ENCODE peak calls at places on chromosomes 16 and 17, in eight cellular contexts. U is fibroblast of mammary gland, I is MM.1S, J is right lobe of liver, P is colonic mucosa, H is heart right ventricle, S is suprapubic skin, F is K562. C is an unnamed sample.

GRCh38 chr17:43534909-43535308 is 11.2 kb downstream of the ETV4 start:
- DNase-seq in U (no peak), I (no peak), J (no peak), P (no peak), H (no peak), S (no peak), F (no peak), C (no peak)

GRCh38 chr17:54372071-54372720 is 528.5 kb upstream of the TOM1L1 start:
- DNase-seq in U (no peak), I (no peak), J (no peak), P (no peak), H (no peak), S (no peak), F (no peak), C (no peak)

GRCh38 chr16:83458612-83459011 is 349.2 kb upstream of the HSBP1 start:
- DNase-seq in U (peak), I (peak), J (no peak), P (no peak), H (no peak), S (no peak), F (no peak), C (no peak)

GRCh38 chr17:30091771-30092170 is 24.8 kb upstream of the NSRP1 start:
- DNase-seq in U (peak), I (no peak), J (no peak), P (no peak), H (no peak), S (no peak), F (no peak), C (no peak)

GRCh38 chr16:15816228-15816627 is 40.6 kb downstream of the MYH11 start:
- DNase-seq in U (no peak), I (no peak), J (no peak), P (no peak), H (no peak), S (no peak), F (no peak), C (no peak)

GRCh38 chr17:21285164-21286065 is 904 bp downstream of the MAP2K3 start:
- DNase-seq in U (peak), I (no peak), J (peak), P (peak), H (no peak), S (no peak), F (no peak), C (peak)

GRCh38 chr17:4706121-4706520 is 2.2 kb upstream of the PELP1 start:
- DNase-seq in U (peak), I (no peak), J (no peak), P (no peak), H (no peak), S (no peak), F (no peak), C (no peak)

GRCh38 chr17:60330731-60331130 is 61.2 kb downstream of the USP32 start:
- DNase-seq in U (peak), I (no peak), J (no peak), P (no peak), H (no peak), S (no peak), F (no peak), C (no peak)

GRCh38 chr17:41592601-41593305 is 6.1 kb upstream of the KRT14 start:
- DNase-seq in U (no peak), I (no peak), J (no peak), P (no peak), H (no peak), S (no peak), F (no peak), C (no peak)

GRCh38 chr17:82301300-82301915 is 16.0 kb downstream of the CD7 start:
- DNase-seq in U (no peak), I (no peak), J (no peak), P (no peak), H (no peak), S (no peak), F (no peak), C (no peak)

GRCh38 chr16:87705780-87706277 is 60.0 kb downstream of the KLHDC4 start:
- DNase-seq in U (no peak), I (no peak), J (no peak), P (no peak), H (no peak), S (no peak), F (no peak), C (no peak)

GRCh38 chr16:82773018-82773417 is 146.2 kb downstream of the CDH13 start:
- DNase-seq in U (no peak), I (no peak), J (no peak), P (no peak), H (no peak), S (no peak), F (no peak), C (no peak)

GRCh38 chr16:54936979-54937672 is 6.5 kb downstream of the IRX5 start:
- DNase-seq in U (peak), I (no peak), J (no peak), P (no peak), H (peak), S (peak), F (no peak), C (peak)

GRCh38 chr17:9594065-9594464 is 17.6 kb downstream of the CFAP52 start:
- DNase-seq in U (no peak), I (no peak), J (no peak), P (no peak), H (no peak), S (no peak), F (no peak), C (no peak)

GRCh38 chr17:18166894-18167293 is 16.7 kb upstream of the ALKBH5 start:
- DNase-seq in U (peak), I (no peak), J (peak), P (no peak), H (no peak), S (no peak), F (no peak), C (no peak)
- TF ChIP-seq CTCF in U (peak), I (peak), J (peak), P (no peak), H (no peak), S (no peak), F (peak), C (no peak)

DNA sequence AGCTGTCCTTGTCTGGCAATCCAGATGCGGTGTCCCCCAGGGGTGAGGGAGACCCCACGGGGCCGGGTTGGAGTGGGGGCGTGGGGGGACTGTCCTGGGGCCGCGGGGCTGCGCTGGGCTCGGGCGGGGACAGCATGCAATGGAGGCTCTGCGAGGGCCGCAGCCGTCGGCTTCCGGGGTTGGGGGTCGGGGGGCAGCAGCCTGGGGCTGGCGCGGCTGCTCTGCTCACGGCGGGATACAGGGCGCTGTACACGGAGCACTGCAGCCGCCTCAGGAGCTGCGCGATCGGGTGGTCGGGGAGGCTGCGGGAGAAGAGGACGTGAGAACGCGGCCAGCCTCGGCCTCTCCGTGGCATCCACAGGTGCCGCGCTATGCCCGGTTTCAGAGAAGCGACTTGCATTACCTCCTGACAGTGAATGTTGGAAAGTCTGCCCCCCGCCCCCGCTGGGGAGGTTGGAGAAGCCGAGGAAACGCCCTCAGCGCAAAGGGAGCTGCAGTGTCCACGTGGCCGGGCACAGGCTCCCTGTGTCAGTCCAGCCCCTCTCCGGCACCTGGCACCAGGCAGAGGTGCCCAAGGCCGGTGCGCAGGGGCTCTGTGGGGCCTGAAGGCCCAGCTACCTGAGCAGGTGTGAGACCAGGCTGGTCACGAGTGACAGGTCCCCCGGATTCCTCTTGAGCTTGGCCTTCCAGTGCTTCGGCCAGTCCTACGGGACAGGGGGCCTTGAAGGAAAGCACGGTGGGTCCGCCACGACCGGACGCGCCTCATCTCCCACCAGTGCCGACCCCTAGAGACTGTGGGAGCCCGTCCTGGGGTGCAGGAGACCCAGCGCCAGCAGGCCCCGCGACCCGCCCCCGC is 9.4 kb upstream of the SPATA2L start:
- DNase-seq in U (no peak), I (no peak), J (no peak), P (no peak), H (no peak), S (no peak), F (no peak), C (no peak)
- H3K4me3 ChIP-seq in U (no peak), I (no peak), J (no peak), P (no peak), H (no peak), S (peak), F (no peak), C (no peak)

DNA sequence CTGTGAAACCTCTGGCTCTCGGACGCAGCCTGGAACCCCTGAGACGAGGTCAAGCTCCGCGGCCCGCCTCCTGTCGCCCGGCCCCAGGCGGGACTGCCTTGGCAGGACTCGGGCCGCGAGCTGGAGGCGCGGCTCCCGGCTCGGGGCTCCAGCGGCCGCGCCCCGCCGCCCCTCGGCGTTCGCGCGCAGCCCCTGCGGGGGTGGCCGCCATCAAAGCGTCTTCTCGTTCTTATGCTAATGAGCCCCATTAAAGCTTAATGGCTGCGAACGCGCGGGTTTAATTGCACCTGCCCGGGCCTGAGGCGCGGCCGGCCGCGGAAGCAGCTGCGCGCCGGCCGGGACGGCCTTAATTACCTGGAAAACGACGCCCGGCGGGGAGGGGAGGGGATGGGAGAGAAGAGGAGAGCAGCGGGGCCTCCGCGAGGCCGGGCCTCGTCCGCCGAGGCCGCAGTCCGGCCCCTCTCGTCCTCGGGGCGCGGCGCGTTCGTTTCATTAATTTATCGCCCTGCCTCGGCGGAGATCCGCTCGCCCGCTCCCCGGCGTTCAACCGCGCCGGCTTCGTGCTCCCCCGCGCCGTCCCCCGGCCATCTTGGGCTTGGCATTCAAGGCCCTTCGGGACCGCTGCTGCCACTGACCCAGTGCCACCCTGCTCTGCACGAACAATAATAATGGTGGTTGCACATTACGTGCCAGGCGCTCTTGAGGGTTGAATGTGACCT is 19.2 kb downstream of the RAI1 start:
- DNase-seq in U (no peak), I (no peak), J (no peak), P (peak), H (no peak), S (no peak), F (peak), C (no peak)
- TF ChIP-seq CTCF in U (no peak), I (no peak), J (no peak), P (no peak), H (no peak), S (no peak), F (no peak), C (no peak)

DNA sequence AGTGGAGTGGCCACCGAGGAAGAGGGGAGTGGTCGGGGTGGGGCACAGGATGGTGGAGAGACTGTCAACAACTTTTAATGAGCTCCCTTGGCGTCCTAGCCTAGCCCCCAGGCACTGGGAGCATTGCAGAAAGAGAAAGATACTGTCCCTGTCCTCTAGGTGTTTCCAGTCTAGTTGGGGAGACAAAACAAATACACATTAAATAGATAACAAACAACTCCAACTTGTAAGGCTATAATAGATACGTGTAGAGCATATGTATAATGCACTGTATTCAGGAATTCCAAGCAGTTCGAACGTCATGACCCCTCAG is 435 bp upstream of the UBE2O start:
- DNase-seq in U (no peak), I (no peak), J (no peak), P (no peak), H (no peak), S (no peak), F (no peak), C (no peak)
- H3K4me3 ChIP-seq in U (no peak), I (peak), J (peak), P (no peak), H (no peak), S (peak), F (no peak), C (no peak)

DNA sequence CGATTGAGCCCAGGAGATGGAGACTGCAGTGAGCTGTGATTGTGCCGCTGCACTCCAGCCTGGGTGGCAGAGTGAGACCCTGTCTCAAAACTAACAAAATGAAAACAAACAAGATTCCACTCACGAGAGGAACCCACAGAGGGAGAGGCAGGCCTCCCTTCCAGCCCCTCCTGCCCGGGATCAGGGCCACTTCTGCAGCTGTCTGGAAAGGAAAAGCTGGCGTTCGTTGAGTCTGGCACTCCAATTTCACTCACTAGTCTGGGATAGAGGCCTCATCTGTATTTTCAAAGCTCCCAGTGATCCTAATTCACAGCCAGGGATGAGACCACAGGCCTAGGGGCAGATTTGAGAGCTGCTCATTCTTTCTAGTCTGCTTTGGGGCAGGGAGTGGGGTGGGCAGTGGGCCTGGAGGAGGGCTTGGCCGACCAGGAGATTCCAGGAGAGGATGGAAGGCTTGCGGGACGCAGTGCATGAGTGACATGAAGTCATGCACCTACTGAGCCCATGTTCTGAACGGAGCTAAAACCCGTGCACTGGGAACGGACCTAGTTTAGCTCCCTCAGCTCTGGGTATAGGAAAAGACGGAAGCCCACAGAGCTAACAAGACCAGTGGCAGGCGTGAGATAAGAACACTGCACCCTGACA is 54.0 kb downstream of the COTL1 start:
- DNase-seq in U (no peak), I (no peak), J (no peak), P (no peak), H (no peak), S (no peak), F (no peak), C (no peak)
- TF ChIP-seq CTCF in U (no peak), I (no peak), J (no peak), P (no peak), H (no peak), S (no peak), F (no peak), C (no peak)

GRCh38 chr17:969767-970387 is 9.7 kb downstream of the NXN start:
- DNase-seq in U (peak), I (no peak), J (no peak), P (no peak), H (no peak), S (no peak), F (peak), C (no peak)
- H3K4me3 ChIP-seq in U (peak), I (no peak), J (no peak), P (no peak), H (no peak), S (no peak), F (no peak), C (no peak)

GRCh38 chr17:81040791-81041337 is 5.9 kb downstream of the BAIAP2 start:
- DNase-seq in U (peak), I (no peak), J (no peak), P (no peak), H (no peak), S (no peak), F (peak), C (no peak)
- TF ChIP-seq CTCF in U (peak), I (peak), J (peak), P (peak), H (no peak), S (peak), F (peak), C (no peak)

C was measured in lower leg skin.